ENCODE peak calls at places on chromosomes 11 and 22, in four cellular contexts. M is activated T-helper 1 cell treated with Interleukin-2 at 50 U/mL for 16 hours, S is NCI-H1092, E is heart left ventricle. U is an unnamed sample.

GRCh38 chr11:132999519-132999918 is 532.8 kb downstream of the OPCML start:
- DNase-seq in M (no peak), S (peak; percentile 62), E (no peak), U (no peak)

GRCh38 chr22:36761553-36762240 is 14.2 kb downstream of the IFT27 start:
- DNase-seq in M (no peak), S (no peak), E (no peak), U (no peak)

GRCh38 chr11:95121687-95122086 is 32.0 kb downstream of the ENDOD1 start:
- DNase-seq in M (no peak), S (no peak), E (no peak), U (no peak)

GRCh38 chr11:33256808-33257159 is 397 bp upstream of the HIPK3 start:
- DNase-seq in M (no peak), S (no peak), E (no peak), U (no peak)

GRCh38 chr11:66317766-66318575 is 1.1 kb upstream of the CD248 start:
- DNase-seq in M (peak; percentile 29), S (no peak), E (peak; percentile 52), U (no peak)

GRCh38 chr22:25602924-25603323 is 38.4 kb downstream of the GRK3 start:
- DNase-seq in M (no peak), S (no peak), E (no peak), U (no peak)

GRCh38 chr11:69945157-69945556 is 125.9 kb upstream of the FGF3 start:
- DNase-seq in M (no peak), S (no peak), E (no peak), U (no peak)

GRCh38 chr11:17752144-17752543 is 17.6 kb downstream of the KCNC1 start:
- DNase-seq in M (no peak), S (no peak), E (no peak), U (no peak)

GRCh38 chr11:72624496-72625201 is 49.6 kb downstream of the PDE2A start:
- DNase-seq in M (no peak), S (no peak), E (no peak), U (no peak)

GRCh38 chr11:75589933-75590332 is 27.9 kb downstream of the SERPINH1 start:
- DNase-seq in M (no peak), S (peak; percentile 8), E (peak; percentile 58), U (no peak)

GRCh38 chr11:57162179-57162898 is 19.4 kb upstream of the LRRC55 start:
- DNase-seq in M (no peak), S (no peak), E (no peak), U (no peak)

GRCh38 chr11:1870721-1871466 is 18.0 kb downstream of the LSP1 start:
- DNase-seq in M (peak; percentile 34), S (no peak), E (no peak), U (no peak)

GRCh38 chr11:65573391-65574146 is 1.2 kb downstream of the FAM89B start:
- DNase-seq in M (no peak), S (no peak), E (no peak), U (no peak)

GRCh38 chr11:561148-562003 is 606 bp downstream of the RASSF7 start:
- DNase-seq in M (no peak), S (no peak), E (peak; percentile 22), U (no peak)

GRCh38 chr11:92948116-92948515 is 21.3 kb upstream of the MTNR1B start:
- DNase-seq in M (no peak), S (no peak), E (no peak), U (no peak)

GRCh38 chr11:57804466-57804865 is 42.9 kb downstream of the CTNND1 start:
- DNase-seq in M (no peak), S (no peak), E (no peak), U (no peak)

GRCh38 chr11:1748467-1749019 is 1.9 kb downstream of the IFITM10 start:
- DNase-seq in M (no peak), S (no peak), E (no peak), U (no peak)

GRCh38 chr11:58006940-58007339 is 16.7 kb upstream of the OR9Q1 start:
- DNase-seq in M (no peak), S (no peak), E (no peak), U (no peak)

GRCh38 chr11:9739108-9739507 is 75.2 kb downstream of the SWAP70 start:
- DNase-seq in M (no peak), S (no peak), E (no peak), U (no peak)